ENCODE peak calls at places on chromosomes 11 and 22, in five cellular contexts. A is GM23248; Q is fibroblast of mammary gland; R is effector memory CD8-positive, alpha-beta T cell; M is activated CD8-positive, alpha-beta memory T cell treated with anti-CD3 and anti-CD28 coated beads, Interleukin-2, amount 50 U/mL, for 48 hours. Z is an unnamed sample.

GRCh38 chr11:1181420-1181819 is 23.7 kb downstream of the MUC5AC start:
- DNase-seq in A (no peak), Q (no peak), R (no peak), M (no peak), Z (no peak)

GRCh38 chr11:17892409-17892808 is 120.4 kb downstream of the SERGEF start:
- DNase-seq in A (no peak), Q (no peak), R (no peak), M (no peak), Z (no peak)

GRCh38 chr11:73838443-73839122 is 38.1 kb downstream of the COA4 start:
- DNase-seq in A (peak; percentile 33), Q (no peak), R (no peak), M (no peak), Z (no peak)

GRCh38 chr11:70703141-70704052 is 305.1 kb downstream of the CTTN start:
- DNase-seq in A (no peak), Q (no peak), R (no peak), M (no peak), Z (no peak)

GRCh38 chr11:46345131-46345597 is 2.1 kb upstream of the DGKZ start:
- DNase-seq in A (no peak), Q (no peak), R (no peak), M (no peak), Z (no peak)

GRCh38 chr11:19018901-19019300 is 41.6 kb downstream of the MRGPRX2 start:
- DNase-seq in A (no peak), Q (no peak), R (no peak), M (no peak), Z (no peak)

GRCh38 chr11:40094954-40095353 is 1364.5 kb downstream of the LRRC4C start:
- DNase-seq in A (no peak), Q (no peak), R (no peak), M (no peak), Z (no peak)

GRCh38 chr11:112588252-112588668 is 327.6 kb upstream of the PLET1 start:
- DNase-seq in A (peak; percentile 89), Q (peak; percentile 87), R (peak; percentile 10), M (peak; percentile 57), Z (no peak)

GRCh38 chr11:4167758-4168157 is 73.2 kb downstream of the RRM1 start:
- DNase-seq in A (no peak), Q (no peak), R (no peak), M (no peak), Z (no peak)

GRCh38 chr22:23678133-23678532 is 12.7 kb upstream of the RGL4 start:
- DNase-seq in A (no peak), Q (no peak), R (no peak), M (no peak), Z (no peak)

GRCh38 chr11:102360681-102361080 is 13.7 kb downstream of the BIRC2 start:
- DNase-seq in A (no peak), Q (no peak), R (no peak), M (no peak), Z (no peak)

GRCh38 chr11:82045748-82046457 is 687.8 kb downstream of the FAM181B start:
- DNase-seq in A (no peak), Q (no peak), R (no peak), M (no peak), Z (no peak)

GRCh38 chr11:115920841-115921480 is 416.7 kb upstream of the CADM1 start:
- DNase-seq in A (no peak), Q (no peak), R (no peak), M (no peak), Z (no peak)

GRCh38 chr11:64008283-64008931 is 22.2 kb downstream of the OTUB1 start:
- DNase-seq in A (no peak), Q (no peak), R (no peak), M (no peak), Z (no peak)

GRCh38 chr22:17931400-17931825 is 92.9 kb downstream of the MICAL3 start:
- DNase-seq in A (peak; percentile 57), Q (no peak), R (no peak), M (no peak), Z (peak; percentile 78)

GRCh38 chr11:45097721-45098493 is 48.5 kb upstream of the PRDM11 start:
- DNase-seq in A (peak; percentile 62), Q (peak; percentile 72), R (peak; percentile 42), M (peak; percentile 67), Z (no peak)

GRCh38 chr11:2534131-2534956 is 89.5 kb downstream of the KCNQ1 start:
- DNase-seq in A (peak; percentile 16), Q (no peak), R (no peak), M (no peak), Z (no peak)

GRCh38 chr22:48105254-48105653 is 1342.8 kb downstream of the TBC1D22A start:
- DNase-seq in A (no peak), Q (no peak), R (no peak), M (no peak), Z (no peak)

GRCh38 chr11:44927174-44927661 is 23.5 kb downstream of the TP53I11 start:
- DNase-seq in A (peak; percentile 83), Q (peak; percentile 67), R (peak; percentile 54), M (peak; percentile 86), Z (peak; percentile 69)

GRCh38 chr11:102489469-102490145 is 37.0 kb upstream of the TMEM123 start:
- DNase-seq in A (no peak), Q (no peak), R (no peak), M (no peak), Z (no peak)

GRCh38 chr11:118789501-118790356 is 1.2 kb downstream of the DDX6 start:
- DNase-seq in A (peak; percentile 60), Q (peak; percentile 36), R (peak; percentile 59), M (peak; percentile 58), Z (no peak)

GRCh38 chr11:119404872-119405271 is 18.1 kb downstream of the THY1 start:
- DNase-seq in A (no peak), Q (no peak), R (no peak), M (no peak), Z (no peak)

GRCh38 chr22:50018608-50019291 is 6.2 kb upstream of the IL17REL start:
- DNase-seq in A (no peak), Q (no peak), R (peak; percentile 30), M (no peak), Z (no peak)

GRCh38 chr11:70159612-70160570 is 43.2 kb upstream of the FADD start:
- DNase-seq in A (peak; percentile 91), Q (peak; percentile 39), R (no peak), M (no peak), Z (peak; percentile 67)

GRCh38 chr22:20580611-20581502 is 73.4 kb downstream of the MED15 start:
- DNase-seq in A (no peak), Q (no peak), R (no peak), M (no peak), Z (no peak)

Z was measured in left lobe of liver.